ENCODE peak calls at places on chromosomes 6 and 20, in four cellular contexts. M, J, W and U are unnamed samples.

GRCh38 chr6:25962368-25963127 is at the start of gene TRIM38:
- DNase-seq in M (peak), J (peak), W (peak), U (no peak)

GRCh38 chr20:2387180-2387577 is 6.5 kb downstream of the TGM6 start:
- DNase-seq in M (no peak), J (no peak), W (no peak), U (no peak)

GRCh38 chr6:41371992-41372525 is 36.7 kb downstream of the NCR2 start:
- DNase-seq in M (no peak), J (peak), W (no peak), U (peak)

GRCh38 chr6:108762394-108762793 is 85.8 kb upstream of the ARMC2 start:
- DNase-seq in M (no peak), J (no peak), W (no peak), U (no peak)

GRCh38 chr6:122128445-122128844 is 271.0 kb upstream of the HSF2 start:
- DNase-seq in M (no peak), J (no peak), W (no peak), U (no peak)

GRCh38 chr6:3825851-3826581 is 23.2 kb upstream of the FAM50B start:
- DNase-seq in M (peak), J (peak), W (no peak), U (peak)

GRCh38 chr6:16217156-16217721 is 21.1 kb upstream of the GMPR start:
- DNase-seq in M (no peak), J (no peak), W (no peak), U (no peak)

GRCh38 chr20:59584278-59584925 is 19.9 kb upstream of the PHACTR3 start:
- DNase-seq in M (no peak), J (no peak), W (no peak), U (no peak)

GRCh38 chr6:52049252-52050050 is 38.0 kb downstream of the PKHD1 start:
- DNase-seq in M (no peak), J (no peak), W (no peak), U (no peak)

GRCh38 chr6:45196121-45196520 is 132.0 kb upstream of the RUNX2 start:
- DNase-seq in M (no peak), J (no peak), W (no peak), U (no peak)